ENCODE peak calls at places on chromosomes 1 and 21, in ten cellular contexts. D is bronchial epithelial cell, C is lower lobe of right lung, S is pancreas, M is GM12865, T is A549, Q is psoas muscle, W is PC-3, B is endothelial cell of umbilical vein, Y is IMR-90. K is an unnamed sample.

GRCh38 chr1:168867941-168868634 is 139.1 kb upstream of the DPT start:
- DNase-seq in D (no peak), C (no peak), S (no peak), M (no peak), T (no peak), Q (no peak), W (no peak), B (no peak), Y (no peak), K (no peak)

GRCh38 chr1:107572674-107573205 is 392.2 kb downstream of the VAV3 start:
- DNase-seq in D (peak), C (no peak), S (no peak), M (no peak), T (no peak), Q (no peak), W (peak), B (no peak), Y (peak), K (no peak)

GRCh38 chr1:222910699-222911098 is 95.9 kb downstream of the DISP1 start:
- DNase-seq in D (peak), C (no peak), S (no peak), M (no peak), T (no peak), Q (no peak), W (peak), B (no peak), Y (peak), K (no peak)

GRCh38 chr1:113592223-113592622 is 167.1 kb downstream of the PHTF1 start:
- DNase-seq in D (no peak), C (no peak), S (no peak), M (no peak), T (no peak), Q (no peak), W (no peak), B (no peak), Y (no peak), K (no peak)

GRCh38 chr1:156393095-156393494 is 24.1 kb downstream of the RHBG start:
- DNase-seq in D (no peak), C (no peak), S (no peak), M (no peak), T (no peak), Q (no peak), W (no peak), B (no peak), Y (no peak), K (no peak)

GRCh38 chr1:215160351-215160750 is 77.8 kb downstream of the KCNK2 start:
- DNase-seq in D (no peak), C (no peak), S (no peak), M (no peak), T (no peak), Q (no peak), W (no peak), B (no peak), Y (peak), K (no peak)

GRCh38 chr1:157377216-157377821 is 175.0 kb downstream of the FCRL5 start:
- DNase-seq in D (peak), C (no peak), S (no peak), M (peak), T (no peak), Q (no peak), W (peak), B (peak), Y (peak), K (no peak)

GRCh38 chr21:42863504-42863870 is 15.9 kb downstream of the WDR4 start:
- DNase-seq in D (no peak), C (no peak), S (peak), M (no peak), T (no peak), Q (no peak), W (no peak), B (no peak), Y (no peak), K (no peak)

GRCh38 chr1:185789846-185790735 is 55.9 kb downstream of the HMCN1 start:
- DNase-seq in D (no peak), C (no peak), S (no peak), M (no peak), T (no peak), Q (no peak), W (peak), B (peak), Y (peak), K (no peak)

GRCh38 chr1:180173451-180173850 is 18.8 kb downstream of the QSOX1 start:
- DNase-seq in D (no peak), C (no peak), S (no peak), M (no peak), T (no peak), Q (no peak), W (no peak), B (no peak), Y (no peak), K (no peak)

GRCh38 chr1:47759581-47760247 is 237.5 kb downstream of the TRABD2B start:
- DNase-seq in D (no peak), C (no peak), S (no peak), M (no peak), T (no peak), Q (no peak), W (no peak), B (no peak), Y (no peak), K (no peak)

GRCh38 chr1:162755306-162755705 is 35.2 kb upstream of the HSD17B7 start:
- DNase-seq in D (peak), C (no peak), S (no peak), M (no peak), T (no peak), Q (no peak), W (no peak), B (no peak), Y (no peak), K (no peak)

DNA sequence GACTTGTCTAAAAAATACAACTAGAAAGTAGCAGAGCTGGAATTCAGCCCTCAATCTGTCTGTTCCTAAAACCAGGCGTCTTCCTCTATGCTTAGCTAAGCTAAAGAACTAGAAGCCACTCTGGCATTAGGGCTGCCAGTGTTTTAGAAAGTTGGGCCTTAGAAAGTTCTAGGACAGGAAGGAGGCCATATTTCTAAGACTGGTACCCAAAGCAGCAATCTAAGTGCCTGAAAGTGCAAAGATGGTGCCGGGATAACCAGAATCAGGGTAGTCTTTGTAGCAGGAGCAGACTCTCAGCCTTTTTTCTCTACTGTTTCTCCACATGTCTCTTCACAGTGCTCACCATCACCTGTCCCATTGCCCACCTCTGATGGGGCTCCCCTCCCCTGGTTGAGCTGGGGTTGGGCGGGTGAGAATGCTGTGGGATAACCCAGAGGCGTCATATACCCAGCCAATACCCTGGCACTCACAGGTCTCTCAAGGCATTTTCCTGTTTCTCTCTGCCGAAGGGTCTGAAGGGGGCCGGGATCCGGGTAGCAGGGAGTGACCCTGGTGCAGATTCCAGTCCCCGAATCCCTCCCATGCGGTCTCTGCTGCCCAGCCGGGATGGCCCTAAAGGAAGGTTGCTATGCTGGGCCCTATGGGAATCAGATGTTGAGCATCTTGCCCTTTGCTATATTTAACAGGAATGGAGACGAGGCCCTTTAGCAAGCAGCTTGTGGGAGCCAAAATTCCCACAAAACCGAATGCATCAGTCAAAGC is 1.1 kb upstream of the RCSD1 start:
- DNase-seq in D (no peak), C (no peak), S (no peak), M (peak), T (no peak), Q (no peak), W (no peak), B (no peak), Y (no peak), K (no peak)
- H3K4me3 ChIP-seq in D (no peak), C (peak), S (no peak), M (peak), T (no peak), Q (peak), W (no peak), B (no peak), Y (no peak), K (peak)

GRCh38 chr1:154186177-154186576 is 5.7 kb downstream of the TPM3 start:
- DNase-seq in D (peak), C (peak), S (peak), M (peak), T (peak), Q (peak), W (peak), B (peak), Y (peak), K (no peak)
- TF ChIP-seq CTCF in D (peak), C (peak), S (peak), M (peak), T (peak), Q (peak), W (peak), B (peak), Y (peak), K (peak)

GRCh38 chr1:207311888-207312603 is 9.4 kb upstream of the CD55 start:
- DNase-seq in D (no peak), C (no peak), S (no peak), M (no peak), T (no peak), Q (no peak), W (peak), B (no peak), Y (no peak), K (no peak)

GRCh38 chr1:207306603-207307002 is 14.9 kb upstream of the CD55 start:
- DNase-seq in D (no peak), C (no peak), S (no peak), M (no peak), T (no peak), Q (no peak), W (no peak), B (no peak), Y (no peak), K (no peak)

GRCh38 chr1:207312604-207312920 is 8.9 kb upstream of the CD55 start:
- DNase-seq in D (no peak), C (no peak), S (no peak), M (no peak), T (no peak), Q (no peak), W (no peak), B (no peak), Y (no peak), K (no peak)

GRCh38 chr1:207308451-207309190 is 12.9 kb upstream of the CD55 start:
- DNase-seq in D (no peak), C (no peak), S (no peak), M (no peak), T (no peak), Q (no peak), W (no peak), B (no peak), Y (no peak), K (no peak)

GRCh38 chr1:207309775-207310273 is 11.7 kb upstream of the CD55 start:
- DNase-seq in D (peak), C (no peak), S (no peak), M (peak), T (peak), Q (peak), W (peak), B (peak), Y (peak), K (no peak)
- H3K4me3 ChIP-seq in D (no peak), C (no peak), S (peak), M (no peak), T (peak), Q (peak), W (peak), B (peak), Y (no peak), K (peak)

GRCh38 chr1:83058327-83058726 is 940.6 kb downstream of the TTLL7 start:
- DNase-seq in D (no peak), C (no peak), S (no peak), M (no peak), T (no peak), Q (no peak), W (no peak), B (no peak), Y (no peak), K (no peak)

GRCh38 chr1:83055391-83056170 is 943.4 kb downstream of the TTLL7 start:
- DNase-seq in D (peak), C (no peak), S (no peak), M (no peak), T (no peak), Q (no peak), W (peak), B (no peak), Y (no peak), K (no peak)

GRCh38 chr1:83064589-83065242 is 934.2 kb downstream of the TTLL7 start:
- DNase-seq in D (no peak), C (no peak), S (no peak), M (no peak), T (no peak), Q (no peak), W (no peak), B (no peak), Y (no peak), K (no peak)

GRCh38 chr1:83065952-83066727 is 932.8 kb downstream of the TTLL7 start:
- DNase-seq in D (no peak), C (no peak), S (no peak), M (no peak), T (no peak), Q (no peak), W (no peak), B (peak), Y (no peak), K (no peak)

GRCh38 chr1:83060216-83060615 is 938.7 kb downstream of the TTLL7 start:
- DNase-seq in D (peak), C (no peak), S (no peak), M (no peak), T (no peak), Q (no peak), W (peak), B (no peak), Y (no peak), K (no peak)
- TF ChIP-seq CTCF in D (no peak), C (no peak), S (no peak), M (no peak), T (no peak), Q (no peak), W (no peak), B (no peak), Y (no peak), K (no peak)

GRCh38 chr1:26411624-26412074 is 1.0 kb downstream of the LIN28A start:
- DNase-seq in D (no peak), C (no peak), S (no peak), M (no peak), T (no peak), Q (no peak), W (no peak), B (no peak), Y (no peak), K (no peak)

GRCh38 chr1:26405281-26405915 is 5.2 kb upstream of the LIN28A start:
- DNase-seq in D (peak), C (no peak), S (no peak), M (no peak), T (no peak), Q (no peak), W (peak), B (no peak), Y (peak), K (no peak)

GRCh38 chr1:26409191-26409751 is 1.3 kb upstream of the LIN28A start:
- DNase-seq in D (no peak), C (no peak), S (no peak), M (no peak), T (no peak), Q (no peak), W (no peak), B (no peak), Y (no peak), K (no peak)

GRCh38 chr1:26410706-26411623 is at the start of gene LIN28A:
- DNase-seq in D (no peak), C (no peak), S (peak), M (no peak), T (no peak), Q (no peak), W (no peak), B (no peak), Y (no peak), K (no peak)

DNA sequence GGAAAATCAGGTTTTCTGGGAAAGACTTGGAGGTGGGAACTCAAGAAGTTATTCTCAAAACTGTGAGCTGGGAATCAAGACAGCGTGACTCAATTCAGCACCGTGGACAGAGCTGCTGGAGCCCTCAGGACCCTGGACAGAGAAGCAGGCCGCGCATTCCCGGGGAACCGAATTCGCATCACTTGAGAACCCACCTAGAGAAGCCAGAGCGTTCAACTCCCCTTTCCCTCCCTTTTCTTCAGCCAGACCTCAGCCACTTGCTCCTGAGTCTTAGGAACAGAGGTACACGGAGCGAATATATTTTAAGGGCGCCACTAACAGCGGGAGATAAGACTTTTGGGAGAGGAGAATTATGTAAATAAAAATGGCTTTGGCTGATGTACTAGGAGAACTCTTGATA is 2.0 kb upstream of the LIN28A start:
- DNase-seq in D (peak), C (peak), S (peak), M (peak), T (peak), Q (peak), W (peak), B (peak), Y (peak), K (peak)
- H3K4me3 ChIP-seq in D (no peak), C (no peak), S (no peak), M (no peak), T (no peak), Q (no peak), W (no peak), B (no peak), Y (no peak), K (no peak)

GRCh38 chr1:160676869-160677597 is 30.2 kb upstream of the SLAMF1 start:
- DNase-seq in D (no peak), C (no peak), S (no peak), M (no peak), T (no peak), Q (no peak), W (no peak), B (no peak), Y (no peak), K (no peak)
- TF ChIP-seq CTCF in D (no peak), C (no peak), S (no peak), M (no peak), T (no peak), Q (no peak), W (no peak), B (no peak), Y (no peak), K (no peak)

GRCh38 chr1:21933397-21934248 is 3.5 kb downstream of the HSPG2 start:
- DNase-seq in D (peak), C (peak), S (no peak), M (no peak), T (no peak), Q (peak), W (peak), B (peak), Y (no peak), K (no peak)

GRCh38 chr1:21929951-21930615 is 7.0 kb downstream of the HSPG2 start:
- DNase-seq in D (no peak), C (no peak), S (no peak), M (no peak), T (no peak), Q (no peak), W (no peak), B (peak), Y (no peak), K (no peak)

GRCh38 chr1:21930629-21931170 is 6.4 kb downstream of the HSPG2 start:
- DNase-seq in D (no peak), C (no peak), S (no peak), M (no peak), T (no peak), Q (no peak), W (no peak), B (peak), Y (no peak), K (no peak)

GRCh38 chr1:21932127-21932526 is 5.0 kb downstream of the HSPG2 start:
- DNase-seq in D (peak), C (no peak), S (no peak), M (no peak), T (no peak), Q (no peak), W (no peak), B (peak), Y (peak), K (no peak)

DNA sequence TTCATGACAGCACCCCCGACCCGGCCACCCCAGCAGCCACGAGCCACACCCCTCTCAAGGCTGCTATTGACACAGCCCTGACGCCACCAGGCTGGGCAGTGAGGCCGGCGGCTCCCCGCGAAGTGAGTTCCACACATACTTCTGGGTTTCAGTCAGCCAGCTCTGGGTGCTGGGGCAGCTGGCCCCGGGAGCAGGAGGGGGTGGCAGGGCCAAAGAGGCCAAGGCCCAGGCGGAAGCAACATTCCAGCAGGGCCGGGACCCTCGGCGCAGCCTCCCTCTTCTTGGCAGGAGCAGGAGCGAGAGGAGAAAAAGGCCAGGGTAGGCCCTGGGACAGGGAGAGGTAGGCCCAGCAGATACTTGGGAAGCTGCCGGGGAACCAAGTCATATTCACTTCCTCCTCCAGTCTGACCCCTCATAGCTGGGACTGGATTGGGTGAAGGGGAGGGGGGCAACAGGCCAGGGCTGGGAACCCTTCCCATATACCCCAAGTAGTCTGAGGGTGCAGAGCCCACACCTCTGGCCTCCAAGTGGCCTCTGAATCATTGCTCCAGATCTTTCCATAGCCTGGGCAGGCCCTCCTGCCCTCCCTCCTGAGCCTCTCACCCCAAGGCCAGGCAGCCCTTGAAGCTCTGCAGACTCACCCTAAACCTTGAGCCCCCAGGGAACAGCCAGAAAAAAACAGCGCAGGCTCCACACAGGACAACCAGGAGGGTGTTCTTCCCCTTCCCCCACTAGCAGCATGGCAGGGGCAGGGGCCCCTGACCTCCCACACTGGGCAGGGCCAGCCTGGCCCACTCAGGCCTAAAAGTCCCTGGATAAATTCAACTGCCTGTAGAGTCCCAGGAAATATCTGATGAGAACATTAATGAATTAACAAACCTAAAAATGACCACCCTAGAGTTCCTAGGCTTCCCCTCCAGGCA is 5.7 kb downstream of the HSPG2 start:
- DNase-seq in D (peak), C (peak), S (peak), M (no peak), T (peak), Q (peak), W (peak), B (peak), Y (peak), K (no peak)
- H3K4me3 ChIP-seq in D (no peak), C (peak), S (no peak), M (no peak), T (peak), Q (peak), W (no peak), B (peak), Y (no peak), K (no peak)

GRCh38 chr1:53663525-53664300 is 75.3 kb downstream of the GLIS1 start:
- DNase-seq in D (no peak), C (no peak), S (no peak), M (no peak), T (no peak), Q (peak), W (no peak), B (no peak), Y (no peak), K (no peak)
- TF ChIP-seq CTCF in D (no peak), C (no peak), S (no peak), M (no peak), T (no peak), Q (no peak), W (no peak), B (no peak), Y (no peak), K (no peak)

K was measured in GM06990.